ENCODE peak calls at places on chromosomes 12 and 14, in ten cellular contexts. U is mucosa of gallbladder; L is left lobe of liver; M is kidney tubule cell; C is Daoy; G is stimulated activated CD8-positive, alpha-beta memory T cell treated with anti-CD3 and anti-CD28 coated beads, Interleukin-15, amount 100 ng/mL, for 4 hours; T is ovary; D is endothelial cell; K is omental fat pad; R is AG09319. W is an unnamed sample.

GRCh38 chr12:54304187-54304810 is 3.5 kb upstream of the NFE2 start:
- DNase-seq in U (peak), L (peak), M (peak), C (peak), G (no peak), T (peak), D (peak), K (peak), R (no peak), W (no peak)

GRCh38 chr14:78509516-78509915 is 339.3 kb downstream of the NRXN3 start:
- DNase-seq in U (no peak), L (no peak), M (peak), C (no peak), G (no peak), T (no peak), D (no peak), K (no peak), R (no peak), W (no peak)

GRCh38 chr14:49160983-49161382 is 425.2 kb downstream of the RPS29 start:
- DNase-seq in U (no peak), L (no peak), M (peak), C (no peak), G (no peak), T (no peak), D (no peak), K (no peak), R (no peak), W (no peak)

GRCh38 chr12:69739287-69740191 is 879 bp downstream of the RAB3IP start:
- DNase-seq in U (peak), L (peak), M (peak), C (peak), G (peak), T (peak), D (peak), K (no peak), R (no peak), W (no peak)

GRCh38 chr14:99971929-99972747 is 93.1 kb upstream of the EVL start:
- DNase-seq in U (no peak), L (no peak), M (no peak), C (peak), G (no peak), T (no peak), D (peak), K (no peak), R (no peak), W (no peak)

GRCh38 chr12:77995436-77996167 is 164.9 kb downstream of the NAV3 start:
- DNase-seq in U (no peak), L (no peak), M (peak), C (peak), G (no peak), T (no peak), D (no peak), K (no peak), R (no peak), W (no peak)

GRCh38 chr14:73457050-73457934 is 1.1 kb downstream of the NUMB start:
- DNase-seq in U (no peak), L (peak), M (peak), C (peak), G (no peak), T (peak), D (peak), K (peak), R (no peak), W (peak)

GRCh38 chr12:116273813-116274551 is 3.5 kb downstream of the MED13L start:
- DNase-seq in U (no peak), L (no peak), M (no peak), C (no peak), G (no peak), T (no peak), D (no peak), K (no peak), R (no peak), W (no peak)